ENCODE peak calls at places on chromosomes 4 and X, in eight cellular contexts. N, G, S, D, Y, I, F and A are unnamed samples.
A peak's percentile ranks its signal among the peaks of the same experiment; 100 is the strongest.

GRCh38 chr4:123488916-123489315 is 92.3 kb downstream of the SPRY1 start:
- DNase-seq in N (peak; percentile 88), G (no peak), S (no peak), D (peak; percentile 88), Y (no peak), I (peak; percentile 88), F (no peak), A (peak; percentile 68)

GRCh38 chrX:22109442-22109841 is 77.3 kb downstream of the PHEX start:
- DNase-seq in N (peak; percentile 23), G (no peak), S (no peak), D (peak; percentile 95), Y (no peak), I (peak; percentile 21), F (no peak), A (peak; percentile 74)

GRCh38 chr4:183441276-183441675 is 3.2 kb upstream of the CDKN2AIP start:
- DNase-seq in N (no peak), G (no peak), S (no peak), D (no peak), Y (no peak), I (no peak), F (no peak), A (no peak)

GRCh38 chrX:30302957-30303356 is 6.2 kb downstream of the NR0B1 start:
- DNase-seq in N (peak; percentile 16), G (no peak), S (peak; percentile 19), D (peak; percentile 35), Y (no peak), I (no peak), F (peak; percentile 71), A (peak; percentile 80)

GRCh38 chr4:24382381-24382780 is 202.0 kb downstream of the DHX15 start:
- DNase-seq in N (no peak), G (no peak), S (no peak), D (peak; percentile 98), Y (no peak), I (peak; percentile 90), F (no peak), A (peak; percentile 72)

GRCh38 chrX:149829751-149830191 is 48.0 kb downstream of the MAGEA9 start:
- DNase-seq in N (peak; percentile 53), G (no peak), S (no peak), D (peak; percentile 91), Y (no peak), I (peak; percentile 61), F (no peak), A (no peak)

GRCh38 chr4:142088906-142089305 is 452.5 kb downstream of the IL15 start:
- DNase-seq in N (peak; percentile 59), G (no peak), S (no peak), D (no peak), Y (no peak), I (no peak), F (no peak), A (no peak)

GRCh38 chr4:98564847-98565246 is 93.6 kb downstream of the TSPAN5 start:
- DNase-seq in N (no peak), G (no peak), S (no peak), D (no peak), Y (no peak), I (no peak), F (no peak), A (no peak)

GRCh38 chr4:40247350-40247749 is 50.5 kb downstream of the RHOH start:
- DNase-seq in N (no peak), G (no peak), S (no peak), D (no peak), Y (no peak), I (no peak), F (no peak), A (no peak)

GRCh38 chrX:1355131-1355799 is 18.7 kb downstream of the IL3RA start:
- DNase-seq in N (no peak), G (no peak), S (no peak), D (no peak), Y (no peak), I (no peak), F (peak; percentile 53), A (no peak)

GRCh38 chr4:153420361-153420760 is 45.8 kb upstream of the TMEM131L start:
- DNase-seq in N (peak; percentile 81), G (no peak), S (no peak), D (no peak), Y (no peak), I (no peak), F (no peak), A (no peak)

GRCh38 chr4:68535976-68536375 is 40.1 kb downstream of the UGT2B17 start:
- DNase-seq in N (no peak), G (no peak), S (no peak), D (no peak), Y (no peak), I (no peak), F (no peak), A (no peak)

GRCh38 chr4:149344436-149344835 is 471.2 kb downstream of the IQCM start:
- DNase-seq in N (peak; percentile 31), G (no peak), S (no peak), D (no peak), Y (no peak), I (peak; percentile 71), F (no peak), A (no peak)

GRCh38 chrX:154466907-154467306 is 8.8 kb downstream of the PLXNA3 start:
- DNase-seq in N (no peak), G (no peak), S (no peak), D (no peak), Y (no peak), I (no peak), F (no peak), A (no peak)

GRCh38 chr4:164442167-164442566 is 311.8 kb upstream of the SMIM31 start:
- DNase-seq in N (peak; percentile 44), G (no peak), S (no peak), D (no peak), Y (no peak), I (peak; percentile 61), F (no peak), A (no peak)

GRCh38 chrX:332496-332860 is 13.9 kb upstream of the GTPBP6 start:
- DNase-seq in N (no peak), G (no peak), S (no peak), D (no peak), Y (no peak), I (no peak), F (peak; percentile 57), A (no peak)

GRCh38 chr4:142365386-142365785 is 480.7 kb downstream of the INPP4B start:
- DNase-seq in N (no peak), G (no peak), S (no peak), D (peak; percentile 47), Y (no peak), I (no peak), F (no peak), A (peak; percentile 57)

GRCh38 chr4:28211714-28212470 is 1351.3 kb downstream of the STIM2 start:
- DNase-seq in N (peak; percentile 54), G (no peak), S (no peak), D (no peak), Y (no peak), I (no peak), F (no peak), A (no peak)

GRCh38 chr4:154503598-154503997 is 12.0 kb upstream of the DCHS2 start:
- DNase-seq in N (peak; percentile 15), G (no peak), S (no peak), D (peak; percentile 48), Y (no peak), I (peak; percentile 21), F (no peak), A (peak; percentile 12)

GRCh38 chr4:77819409-77819835 is 254 bp upstream of the CNOT6L start:
- DNase-seq in N (peak; percentile 30), G (peak; percentile 21), S (no peak), D (peak; percentile 25), Y (no peak), I (no peak), F (peak; percentile 92), A (no peak)

GRCh38 chr4:182766851-182767250 is 150.3 kb downstream of the DCTD start:
- DNase-seq in N (no peak), G (no peak), S (no peak), D (no peak), Y (no peak), I (no peak), F (no peak), A (no peak)

GRCh38 chr4:112147697-112148096 is 2.4 kb downstream of the FAM241A start:
- DNase-seq in N (no peak), G (no peak), S (no peak), D (no peak), Y (no peak), I (peak; percentile 48), F (no peak), A (no peak)

GRCh38 chr4:127518022-127518421 is 114.7 kb upstream of the INTU start:
- DNase-seq in N (no peak), G (no peak), S (no peak), D (no peak), Y (no peak), I (no peak), F (no peak), A (no peak)

GRCh38 chrX:54066841-54067240 is 22.6 kb upstream of the PHF8 start:
- DNase-seq in N (peak; percentile 48), G (no peak), S (no peak), D (peak; percentile 13), Y (no peak), I (no peak), F (no peak), A (no peak)